ENCODE peak calls at places on chromosome 4, in nine cellular contexts. One of them, this sample, is unnamed.
A peak's percentile ranks its signal among the peaks of the same experiment; 100 is the strongest.

GRCh38 chr4:71732706-71733105 is 51.2 kb downstream of the GC start:
- DNase-seq in fibroblast of mammary gland: peak; percentile 35
- DNase-seq in endothelial cell: no peak
- DNase-seq in cardiac fibroblast: peak; percentile 44
- DNase-seq in AG09309: no peak
- DNase-seq in Calu3: no peak
- DNase-seq in Caki2: peak; percentile 22
- DNase-seq in pancreas: no peak
- DNase-seq in cardiac muscle cell: peak; percentile 60
- DNase-seq in this sample: no peak

GRCh38 chr4:100548209-100548579 is 30.4 kb upstream of the EMCN start:
- DNase-seq in fibroblast of mammary gland: no peak
- DNase-seq in endothelial cell: no peak
- DNase-seq in cardiac fibroblast: no peak
- DNase-seq in AG09309: no peak
- DNase-seq in Calu3: no peak
- DNase-seq in Caki2: no peak
- DNase-seq in pancreas: no peak
- DNase-seq in cardiac muscle cell: no peak
- DNase-seq in this sample: no peak

GRCh38 chr4:1345905-1346780 is 865 bp upstream of the UVSSA start:
- DNase-seq in fibroblast of mammary gland: peak; percentile 17
- DNase-seq in endothelial cell: peak; percentile 61
- DNase-seq in cardiac fibroblast: peak; percentile 50
- DNase-seq in AG09309: no peak
- DNase-seq in Calu3: peak; percentile 17
- DNase-seq in Caki2: peak; percentile 60
- DNase-seq in pancreas: peak; percentile 72
- DNase-seq in cardiac muscle cell: peak; percentile 82
- DNase-seq in this sample: peak; percentile 37

GRCh38 chr4:22338806-22339205 is 177.1 kb downstream of the ADGRA3 start:
- DNase-seq in fibroblast of mammary gland: no peak
- DNase-seq in endothelial cell: no peak
- DNase-seq in cardiac fibroblast: peak; percentile 1
- DNase-seq in AG09309: no peak
- DNase-seq in Calu3: no peak
- DNase-seq in Caki2: no peak
- DNase-seq in pancreas: no peak
- DNase-seq in cardiac muscle cell: no peak
- DNase-seq in this sample: no peak

GRCh38 chr4:6204098-6204497 is 3.7 kb upstream of the JAKMIP1 start:
- DNase-seq in fibroblast of mammary gland: no peak
- DNase-seq in endothelial cell: no peak
- DNase-seq in cardiac fibroblast: no peak
- DNase-seq in AG09309: no peak
- DNase-seq in Calu3: no peak
- DNase-seq in Caki2: no peak
- DNase-seq in pancreas: no peak
- DNase-seq in cardiac muscle cell: no peak
- DNase-seq in this sample: no peak

GRCh38 chr4:75046226-75046625 is 113.3 kb downstream of the PARM1 start:
- DNase-seq in fibroblast of mammary gland: no peak
- DNase-seq in endothelial cell: no peak
- DNase-seq in cardiac fibroblast: no peak
- DNase-seq in AG09309: no peak
- DNase-seq in Calu3: no peak
- DNase-seq in Caki2: no peak
- DNase-seq in pancreas: no peak
- DNase-seq in cardiac muscle cell: no peak
- DNase-seq in this sample: no peak

GRCh38 chr4:138021116-138021820 is 220.9 kb downstream of the SLC7A11 start:
- DNase-seq in fibroblast of mammary gland: no peak
- DNase-seq in endothelial cell: no peak
- DNase-seq in cardiac fibroblast: no peak
- DNase-seq in AG09309: no peak
- DNase-seq in Calu3: no peak
- DNase-seq in Caki2: no peak
- DNase-seq in pancreas: no peak
- DNase-seq in cardiac muscle cell: no peak
- DNase-seq in this sample: no peak

GRCh38 chr4:8225704-8226443 is 26.8 kb downstream of the SH3TC1 start:
- DNase-seq in fibroblast of mammary gland: no peak
- DNase-seq in endothelial cell: no peak
- DNase-seq in cardiac fibroblast: no peak
- DNase-seq in AG09309: no peak
- DNase-seq in Calu3: no peak
- DNase-seq in Caki2: no peak
- DNase-seq in pancreas: peak; percentile 27
- DNase-seq in cardiac muscle cell: no peak
- DNase-seq in this sample: no peak

GRCh38 chr4:149344436-149344835 is 471.2 kb downstream of the IQCM start:
- DNase-seq in fibroblast of mammary gland: peak; percentile 93
- DNase-seq in endothelial cell: no peak
- DNase-seq in cardiac fibroblast: peak; percentile 83
- DNase-seq in AG09309: no peak
- DNase-seq in Calu3: no peak
- DNase-seq in Caki2: no peak
- DNase-seq in pancreas: no peak
- DNase-seq in cardiac muscle cell: no peak
- DNase-seq in this sample: no peak

GRCh38 chr4:89000844-89001360 is 56.1 kb downstream of the FAM13A start:
- DNase-seq in fibroblast of mammary gland: peak; percentile 77
- DNase-seq in endothelial cell: no peak
- DNase-seq in cardiac fibroblast: peak; percentile 48
- DNase-seq in AG09309: no peak
- DNase-seq in Calu3: peak; percentile 16
- DNase-seq in Caki2: peak; percentile 35
- DNase-seq in pancreas: no peak
- DNase-seq in cardiac muscle cell: no peak
- DNase-seq in this sample: no peak

This sample was measured in H54.